ENCODE peak calls at places on chromosome 5, in four cellular contexts. C is AG10803, I is NCI-H1092, D is NCI-H2171. R is an unnamed sample.
A peak's percentile ranks its signal among the peaks of the same experiment; 100 is the strongest.

GRCh38 chr5:105146867-105147266 is 1584.3 kb upstream of the NUDT12 start:
- DNase-seq in C (no peak), I (no peak), D (no peak), R (no peak)

GRCh38 chr5:173041881-173042481 is 14.2 kb upstream of the CREBRF start:
- DNase-seq in C (no peak), I (no peak), D (no peak), R (no peak)

GRCh38 chr5:2213121-2213730 is 330.5 kb upstream of the IRX4 start:
- DNase-seq in C (no peak), I (no peak), D (no peak), R (no peak)

GRCh38 chr5:152688561-152689274 is 283.6 kb upstream of the NMUR2 start:
- DNase-seq in C (peak; percentile 82), I (no peak), D (no peak), R (peak; percentile 73)

GRCh38 chr5:83396662-83397061 is 74.9 kb upstream of the VCAN start:
- DNase-seq in C (no peak), I (no peak), D (no peak), R (no peak)

GRCh38 chr5:122076023-122076422 is 2.0 kb downstream of the LOX start:
- DNase-seq in C (peak; percentile 61), I (no peak), D (no peak), R (peak; percentile 17)

GRCh38 chr5:147893820-147894219 is 12.5 kb downstream of the C5orf46 start:
- DNase-seq in C (no peak), I (no peak), D (no peak), R (no peak)

GRCh38 chr5:152622628-152623027 is 217.5 kb upstream of the NMUR2 start:
- DNase-seq in C (no peak), I (no peak), D (no peak), R (no peak)

GRCh38 chr5:24141046-24141445 is 503.7 kb downstream of the CDH10 start:
- DNase-seq in C (peak; percentile 5), I (no peak), D (no peak), R (no peak)

GRCh38 chr5:43078956-43079355 is 38.8 kb upstream of the ANXA2R start:
- DNase-seq in C (peak; percentile 92), I (no peak), D (no peak), R (peak; percentile 76)

R was measured in AG20443.